ENCODE peak calls at places on chromosome 4, in ten cellular contexts. F is astrocyte of the spinal cord, W is cardiac fibroblast, H is IMR-90, B is heart left ventricle, G is neural progenitor cell, T is ovary, Y is HFF-Myc, P is foreskin fibroblast, U is kidney. N is an unnamed sample.
A peak's percentile ranks its signal among the peaks of the same experiment; 100 is the strongest.

GRCh38 chr4:52939739-52940138 is 77.6 kb downstream of the RASL11B start:
- DNase-seq in F (no peak), W (no peak), H (no peak), B (no peak), G (no peak), T (no peak), Y (no peak), P (no peak), U (no peak), N (no peak)

GRCh38 chr4:77418333-77418732 is 187.3 kb upstream of the CXCL13 start:
- DNase-seq in F (no peak), W (peak; percentile 20), H (no peak), B (no peak), G (no peak), T (no peak), Y (no peak), P (no peak), U (no peak), N (peak; percentile 7)

GRCh38 chr4:28518781-28519180 is 1658.1 kb downstream of the STIM2 start:
- DNase-seq in F (no peak), W (peak; percentile 3), H (peak; percentile 76), B (no peak), G (no peak), T (no peak), Y (no peak), P (peak; percentile 4), U (no peak), N (peak; percentile 14)

GRCh38 chr4:66048861-66049260 is 378.6 kb upstream of the EPHA5 start:
- DNase-seq in F (peak; percentile 23), W (peak; percentile 27), H (no peak), B (no peak), G (no peak), T (no peak), Y (no peak), P (no peak), U (no peak), N (peak; percentile 6)

GRCh38 chr4:95627004-95627403 is 78.2 kb upstream of the UNC5C start:
- DNase-seq in F (no peak), W (no peak), H (no peak), B (no peak), G (no peak), T (no peak), Y (no peak), P (no peak), U (no peak), N (peak; percentile 8)

GRCh38 chr4:17301869-17302268 is 210.0 kb downstream of the QDPR start:
- DNase-seq in F (no peak), W (no peak), H (no peak), B (no peak), G (no peak), T (no peak), Y (no peak), P (no peak), U (no peak), N (no peak)

GRCh38 chr4:189221691-189222090 is 719.0 kb upstream of the FRG1 start:
- DNase-seq in F (no peak), W (no peak), H (no peak), B (no peak), G (no peak), T (no peak), Y (no peak), P (no peak), U (no peak), N (no peak)

GRCh38 chr4:174686826-174687225 is 142.2 kb downstream of the GLRA3 start:
- DNase-seq in F (no peak), W (no peak), H (no peak), B (no peak), G (no peak), T (no peak), Y (no peak), P (no peak), U (no peak), N (no peak)

GRCh38 chr4:5921981-5922380 is 29.1 kb upstream of the CRMP1 start:
- DNase-seq in F (no peak), W (no peak), H (no peak), B (no peak), G (peak; percentile 51), T (no peak), Y (no peak), P (no peak), U (peak; percentile 29), N (no peak)

GRCh38 chr4:109915385-109916002 is 2.8 kb downstream of the EGF start:
- DNase-seq in F (no peak), W (no peak), H (no peak), B (no peak), G (no peak), T (no peak), Y (no peak), P (no peak), U (no peak), N (no peak)

GRCh38 chr4:109912706-109913621 is at the start of gene EGF:
- DNase-seq in F (peak; percentile 63), W (peak; percentile 52), H (peak; percentile 50), B (no peak), G (peak; percentile 38), T (no peak), Y (peak; percentile 24), P (peak; percentile 12), U (no peak), N (peak; percentile 47)

GRCh38 chr4:109914356-109914755 is 1.7 kb downstream of the EGF start:
- DNase-seq in F (no peak), W (no peak), H (no peak), B (no peak), G (no peak), T (no peak), Y (no peak), P (no peak), U (no peak), N (no peak)

GRCh38 chr4:109916003-109916399 is 3.3 kb downstream of the EGF start:
- DNase-seq in F (no peak), W (no peak), H (no peak), B (no peak), G (no peak), T (no peak), Y (no peak), P (no peak), U (no peak), N (no peak)

GRCh38 chr4:109913842-109914241 is 1.2 kb downstream of the EGF start:
- DNase-seq in F (no peak), W (no peak), H (no peak), B (no peak), G (no peak), T (no peak), Y (no peak), P (no peak), U (no peak), N (no peak)
- H3K4me3 ChIP-seq in F (no peak overlapping the region), W (no peak overlapping the region), H (no peak overlapping the region), B (peak overlapping the region; percentile 28), G (peak overlapping the region; percentile 7), T (no peak overlapping the region), Y (no peak overlapping the region), P (no peak overlapping the region), U (peak overlapping the region; percentile 74), N (no peak overlapping the region)

GRCh38 chr4:93710101-93710846 is 118.3 kb upstream of the ATOH1 start:
- DNase-seq in F (no peak), W (no peak), H (no peak), B (no peak), G (peak; percentile 65), T (no peak), Y (no peak), P (no peak), U (no peak), N (no peak)
- TF ChIP-seq CTCF in F (no peak), W (no peak), H (no peak), B (no peak), G (peak; percentile 68), T (no peak), Y (no peak), P (no peak), U (no peak), N (no peak)

DNA sequence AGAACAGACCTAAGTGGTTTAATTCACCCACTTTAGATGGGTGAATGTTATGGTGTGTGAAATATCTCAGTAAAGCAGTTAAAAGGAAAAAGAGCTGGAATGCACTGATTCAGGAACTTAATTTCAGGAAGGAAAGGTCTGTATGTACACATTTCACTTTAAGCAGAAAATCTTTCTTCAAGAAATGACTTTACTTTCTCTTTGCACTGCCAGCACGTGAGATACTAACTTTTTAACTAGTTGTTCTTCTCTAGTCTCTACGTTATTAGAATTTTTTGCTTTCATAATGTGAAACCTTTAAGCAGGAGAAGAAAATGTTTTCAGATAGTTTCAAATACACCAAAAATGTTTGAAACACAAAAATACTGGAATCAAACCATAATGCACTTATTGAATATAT is 18.8 kb downstream of the C4orf46 start:
- DNase-seq in F (no peak), W (no peak), H (no peak), B (no peak), G (no peak), T (no peak), Y (no peak), P (no peak), U (no peak), N (no peak)
- H3K4me3 ChIP-seq in F (no peak overlapping the region), W (no peak overlapping the region), H (peak overlapping the region; percentile 18), B (no peak overlapping the region), G (no peak overlapping the region), T (no peak overlapping the region), Y (no peak overlapping the region), P (no peak overlapping the region), U (no peak overlapping the region), N (no peak overlapping the region)

DNA sequence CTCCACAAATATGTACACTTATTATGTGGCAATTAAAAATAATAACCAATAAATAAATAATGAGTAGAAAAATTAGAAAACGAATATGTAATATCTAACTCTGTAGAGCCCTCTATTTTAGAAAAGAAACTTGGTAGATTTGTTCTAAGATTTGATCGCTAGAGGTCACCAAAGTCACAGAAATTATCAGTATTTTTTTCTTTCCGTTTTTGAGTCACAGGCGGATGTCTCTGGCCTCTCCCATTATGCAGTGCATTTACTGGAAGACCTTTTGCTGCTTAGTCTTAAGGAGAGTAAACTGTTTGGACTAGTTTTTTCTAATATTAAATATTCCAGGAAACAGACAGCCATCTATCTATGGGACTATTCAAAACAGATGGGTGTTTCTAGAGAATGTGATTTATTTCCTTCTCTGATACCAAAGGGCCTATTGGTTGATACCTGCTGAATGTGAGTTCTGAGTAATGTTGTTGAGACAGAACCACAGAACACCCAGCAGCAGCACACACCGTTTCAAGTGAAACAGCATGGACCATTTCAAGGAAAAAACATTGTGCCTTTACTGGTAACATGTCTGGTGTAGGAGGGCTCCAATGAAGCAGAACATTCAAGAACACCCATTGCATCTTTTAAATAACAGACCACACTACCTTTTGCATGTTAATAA is 34.0 kb upstream of the GYPA start:
- DNase-seq in F (peak; percentile 77), W (peak; percentile 76), H (peak; percentile 59), B (no peak), G (peak; percentile 67), T (no peak), Y (peak; percentile 32), P (peak; percentile 37), U (no peak), N (peak; percentile 82)
- TF ChIP-seq CTCF in F (peak; percentile 27), W (peak; percentile 7), H (peak; percentile 56), B (peak; percentile 61), G (peak; percentile 66), T (peak; percentile 13), Y (peak; percentile 19), P (peak; percentile 23), U (peak; percentile 45), N (peak; percentile 23)

DNA sequence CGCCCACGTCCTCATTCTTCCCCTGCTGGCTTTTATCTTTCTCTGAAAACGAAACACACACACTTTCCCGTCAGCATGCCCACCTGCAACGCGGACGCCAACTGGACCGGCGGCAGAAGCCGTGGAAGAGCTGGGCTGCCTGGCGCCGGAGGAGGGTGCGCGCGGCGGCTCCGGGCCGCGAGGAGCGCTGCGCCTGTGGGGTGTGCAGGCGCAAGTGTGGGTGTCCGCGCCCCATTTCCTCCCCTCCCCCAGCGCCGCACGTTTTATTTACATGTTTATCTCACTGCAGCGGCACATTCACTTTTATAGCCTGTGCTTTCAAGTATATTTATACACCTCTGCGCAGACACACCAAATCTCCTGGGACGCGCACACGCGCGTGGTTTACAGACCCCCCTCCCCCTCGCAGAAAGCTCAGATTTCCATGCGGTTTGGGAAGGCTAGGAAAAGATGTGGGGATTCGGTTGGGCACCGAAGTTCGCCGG is 1.5 kb downstream of the PITX2 start:
- DNase-seq in F (no peak), W (no peak), H (no peak), B (no peak), G (no peak), T (no peak), Y (no peak), P (no peak), U (peak; percentile 59), N (no peak)
- H3K4me3 ChIP-seq in F (no peak overlapping the region), W (peak overlapping the region; percentile 50), H (peak overlapping the region; percentile 47), B (peak overlapping the region; percentile 36), G (peak overlapping the region; percentile 53), T (no peak overlapping the region), Y (peak overlapping the region; percentile 74), P (peak overlapping the region; percentile 66), U (no peak overlapping the region), N (no peak overlapping the region)